ENCODE peak calls at places on chromosomes 3 and 15, in six cellular contexts. E is HepG2, P is suprapubic skin, Z is transverse colon, K is H1, J is esophagus muscularis mucosa. L is an unnamed sample. For H3K4me1, the result is how much of the 10 kb centered on the place peaks cover.

GRCh38 chr3:4687167-4687566 is 194.0 kb downstream of the ITPR1 start:
- DNase-seq in E (peak), P (no peak), Z (no peak), K (no peak), J (no peak), L (no peak)

GRCh38 chr15:53000412-53000811 is 210.3 kb upstream of the ONECUT1 start:
- DNase-seq in E (no peak), P (no peak), Z (no peak), K (no peak), J (no peak), L (no peak)

GRCh38 chr15:87609474-87609873 is 647.1 kb downstream of the NTRK3 start:
- DNase-seq in E (no peak), P (no peak), Z (no peak), K (no peak), J (no peak), L (no peak)

GRCh38 chr3:34019158-34019557 is 220.7 kb downstream of the PDCD6IP start:
- DNase-seq in E (no peak), P (no peak), Z (no peak), K (no peak), J (no peak), L (no peak)

GRCh38 chr3:112973325-112974177 is 1.4 kb downstream of the CD200R1 start:
- DNase-seq in E (no peak), P (no peak), Z (peak), K (no peak), J (no peak), L (no peak)

GRCh38 chr3:16474304-16474703 is 39.2 kb downstream of the RFTN1 start:
- DNase-seq in E (no peak), P (no peak), Z (no peak), K (no peak), J (no peak), L (no peak)

GRCh38 chr15:92452143-92452542 is 58.5 kb downstream of the ST8SIA2 start:
- DNase-seq in E (no peak), P (no peak), Z (no peak), K (no peak), J (no peak), L (no peak)

GRCh38 chr15:89792106-89792805 is 16.1 kb downstream of the MESP2 start:
- DNase-seq in E (no peak), P (no peak), Z (no peak), K (no peak), J (no peak), L (no peak)

GRCh38 chr3:4906107-4906621 is 73.1 kb upstream of the BHLHE40 start:
- DNase-seq in E (no peak), P (no peak), Z (no peak), K (no peak), J (no peak), L (no peak)

GRCh38 chr3:39965997-39966396 is 156.6 kb downstream of the MYRIP start:
- DNase-seq in E (no peak), P (no peak), Z (no peak), K (no peak), J (no peak), L (no peak)

GRCh38 chr3:39970982-39971381 is 161.6 kb downstream of the MYRIP start:
- DNase-seq in E (peak), P (no peak), Z (no peak), K (no peak), J (no peak), L (no peak)

GRCh38 chr3:39977058-39977794 is 167.8 kb downstream of the MYRIP start:
- DNase-seq in E (no peak), P (no peak), Z (no peak), K (no peak), J (peak), L (no peak)

GRCh38 chr3:39972508-39972907 is 163.1 kb downstream of the MYRIP start:
- DNase-seq in E (no peak), P (no peak), Z (no peak), K (no peak), J (no peak), L (no peak)

GRCh38 chr3:39971450-39972081 is 162.2 kb downstream of the MYRIP start:
- DNase-seq in E (no peak), P (no peak), Z (no peak), K (no peak), J (no peak), L (no peak)
- TF ChIP-seq EP300 in E (no peak), P (no peak), Z (no peak), K (no peak), J (no peak), L (no peak)

GRCh38 chr3:151315846-151316245 is 774 bp downstream of the GPR87 start:
- DNase-seq in E (no peak), P (no peak), Z (no peak), K (no peak), J (peak), L (no peak)

GRCh38 chr3:151314593-151314992 is 2.0 kb downstream of the GPR87 start:
- DNase-seq in E (no peak), P (no peak), Z (no peak), K (no peak), J (no peak), L (no peak)

GRCh38 chr3:151315136-151315535 is 1.5 kb downstream of the GPR87 start:
- DNase-seq in E (no peak), P (no peak), Z (no peak), K (no peak), J (no peak), L (no peak)

GRCh38 chr3:151318313-151318712 is 1.7 kb upstream of the GPR87 start:
- DNase-seq in E (no peak), P (no peak), Z (no peak), K (no peak), J (no peak), L (no peak)

GRCh38 chr3:151316267-151316991 is at the start of gene GPR87:
- DNase-seq in E (no peak), P (no peak), Z (no peak), K (no peak), J (no peak), L (no peak)
- H3K4me1 ChIP-seq in E (under half), P (under half), Z (under half), K (under half), J (under half), L (under half)

GRCh38 chr15:41893422-41894250 is at the start of gene SPTBN5:
- DNase-seq in E (peak), P (peak), Z (no peak), K (no peak), J (no peak), L (no peak)
- TF ChIP-seq EP300 in E (no peak), P (no peak), Z (no peak), K (no peak), J (no peak), L (no peak)

DNA sequence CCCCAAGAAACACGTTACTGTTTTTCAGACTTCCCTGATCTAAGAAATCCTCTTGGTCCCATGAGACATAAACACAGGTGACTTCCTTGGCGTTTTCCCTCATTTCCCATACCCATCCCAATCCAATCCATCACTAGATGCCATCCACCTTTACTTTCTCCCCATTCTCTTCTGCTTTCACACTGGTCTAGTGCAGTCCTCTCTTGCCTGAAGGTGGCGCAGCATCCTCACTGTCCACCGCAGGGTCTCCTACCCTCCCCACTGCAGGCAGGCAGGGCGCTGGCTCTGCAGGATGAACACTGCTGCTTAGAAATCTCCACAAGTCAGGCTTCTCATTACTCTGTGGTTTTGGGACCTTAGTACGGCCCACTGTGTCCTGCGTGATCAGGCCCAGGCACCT is 58.2 kb downstream of the RAB7A start:
- DNase-seq in E (peak), P (no peak), Z (no peak), K (peak), J (no peak), L (no peak)
- H3K4me1 ChIP-seq in E (half or more), P (half or more), Z (under half), K (under half), J (half or more), L (half or more)

GRCh38 chr3:15377961-15378791 is 45.8 kb upstream of the SH3BP5 start:
- DNase-seq in E (peak), P (peak), Z (peak), K (peak), J (peak), L (peak)
- TF ChIP-seq EP300 in E (no peak), P (no peak), Z (peak), K (peak), J (no peak), L (peak)

GRCh38 chr3:138947303-138948121 is 495 bp downstream of the FOXL2NB start:
- DNase-seq in E (no peak), P (peak), Z (no peak), K (no peak), J (no peak), L (no peak)
- H3K4me1 ChIP-seq in E (under half), P (under half), Z (under half), K (under half), J (half or more), L (under half)

GRCh38 chr15:66662522-66662921 is 39.5 kb upstream of the SMAD6 start:
- DNase-seq in E (no peak), P (no peak), Z (no peak), K (no peak), J (no peak), L (no peak)

GRCh38 chr15:66658855-66659254 is 43.2 kb upstream of the SMAD6 start:
- DNase-seq in E (no peak), P (no peak), Z (no peak), K (no peak), J (no peak), L (no peak)

GRCh38 chr15:66663664-66664063 is 38.4 kb upstream of the SMAD6 start:
- DNase-seq in E (no peak), P (no peak), Z (no peak), K (no peak), J (no peak), L (no peak)

GRCh38 chr15:66659384-66659783 is 42.7 kb upstream of the SMAD6 start:
- DNase-seq in E (no peak), P (no peak), Z (no peak), K (no peak), J (no peak), L (no peak)

DNA sequence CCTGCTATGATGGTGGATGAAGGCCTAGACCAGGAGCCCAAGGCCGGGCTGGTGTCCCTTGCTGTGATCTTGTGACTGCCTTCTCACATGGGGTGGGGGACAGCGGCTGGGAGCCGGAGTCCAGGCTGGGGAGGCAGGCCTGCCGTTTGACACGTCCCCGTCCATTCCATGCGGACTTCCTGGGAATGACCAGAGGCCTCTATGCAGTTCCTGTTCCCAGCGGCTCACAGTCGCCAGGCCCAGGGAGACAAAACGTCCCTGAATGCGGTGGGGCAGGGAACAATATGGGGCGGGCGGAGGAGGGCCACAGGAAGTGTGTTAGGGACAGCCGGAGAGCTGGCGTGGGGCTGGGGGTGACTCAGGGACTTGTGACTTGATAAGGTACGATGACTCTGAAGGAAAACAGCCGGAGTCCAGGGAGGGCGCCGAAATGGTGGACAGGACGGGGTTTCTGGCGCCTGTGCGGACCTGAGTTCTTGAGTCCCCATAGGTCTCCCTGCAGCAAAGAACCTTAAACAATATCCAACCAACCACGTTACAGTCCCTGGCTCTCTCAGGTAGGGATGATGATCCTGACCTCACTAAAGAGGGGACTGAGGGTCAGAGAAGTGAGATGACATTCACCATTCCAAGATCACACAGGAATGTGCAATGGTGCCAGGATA is 40.5 kb upstream of the SMAD6 start:
- DNase-seq in E (no peak), P (no peak), Z (no peak), K (no peak), J (no peak), L (no peak)
- TF ChIP-seq EP300 in E (no peak), P (no peak), Z (peak), K (no peak), J (no peak), L (no peak)

DNA sequence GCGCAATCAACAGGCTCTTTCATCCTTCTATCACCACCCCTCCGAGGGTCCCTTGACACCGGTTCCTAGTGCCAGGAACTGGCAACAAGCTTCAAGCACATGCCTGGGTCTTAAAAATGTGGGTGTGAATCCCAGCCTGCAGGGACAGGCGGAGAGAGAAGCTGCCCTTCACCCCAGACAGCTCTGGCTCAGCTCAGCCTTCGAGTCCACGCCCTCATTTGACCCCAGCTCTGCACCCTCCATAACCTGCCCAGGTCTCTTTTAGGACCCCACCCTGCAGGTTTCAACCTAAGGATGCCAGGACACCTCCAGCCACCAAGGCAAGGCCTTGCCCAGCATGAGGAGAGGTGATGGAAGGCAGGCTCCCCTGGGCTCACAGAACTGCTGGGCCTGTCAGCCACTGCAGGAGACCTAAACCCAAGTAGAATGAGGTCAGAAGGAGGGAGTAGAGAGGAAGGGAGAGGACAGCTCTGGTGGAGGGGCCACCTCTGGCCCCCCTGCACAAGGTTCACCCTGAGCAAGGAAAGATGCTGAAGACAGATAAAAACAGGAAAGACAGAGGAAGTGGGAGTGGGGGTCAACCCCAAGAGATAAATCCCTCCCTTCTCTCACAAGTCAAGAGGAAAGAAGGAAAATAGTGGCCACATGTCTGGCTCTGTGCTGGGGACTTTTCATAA is 2.6 kb upstream of the LOXL1 start:
- DNase-seq in E (no peak), P (no peak), Z (no peak), K (no peak), J (no peak), L (no peak)
- H3K4me1 ChIP-seq in E (under half), P (half or more), Z (under half), K (half or more), J (half or more), L (half or more)